ENCODE peak calls at places on chromosome X, in eight cellular contexts. J is Calu3; H is substantia nigra; Y is kidney; P is sciatic nerve; S is T-helper 1 cell; Z is activated CD4-positive, alpha-beta T cell treated with anti-CD3 and anti-CD28 coated beads, Interleukin-2, amount 10 ng/mL, durations not matched to agents 7 days and 5 days; O is NCI-H2107. L is an unnamed sample.

GRCh38 chrX:49179358-49179757 is 6.8 kb downstream of the PRICKLE3 start:
- DNase-seq in J (no peak), H (no peak), Y (no peak), P (no peak), S (no peak), Z (no peak), O (no peak), L (no peak)

GRCh38 chrX:115362334-115363095 is 73.0 kb downstream of the LUZP4 start:
- DNase-seq in J (no peak), H (no peak), Y (no peak), P (no peak), S (no peak), Z (no peak), O (no peak), L (no peak)

GRCh38 chrX:26788402-26788998 is 572.5 kb downstream of the MAGEB5 start:
- DNase-seq in J (no peak), H (no peak), Y (no peak), P (no peak), S (no peak), Z (no peak), O (no peak), L (no peak)

GRCh38 chrX:70446380-70447350 is 2.0 kb downstream of the DLG3 start:
- DNase-seq in J (no peak), H (no peak), Y (no peak), P (no peak), S (no peak), Z (no peak), O (no peak), L (no peak)

GRCh38 chrX:136684120-136684519 is 36.2 kb downstream of the CD40LG start:
- DNase-seq in J (no peak), H (no peak), Y (no peak), P (no peak), S (no peak), Z (no peak), O (no peak), L (no peak)

GRCh38 chrX:48957477-48957826 is at the start of gene OTUD5:
- DNase-seq in J (peak), H (peak), Y (peak), P (peak), S (peak), Z (no peak), O (peak), L (peak)

GRCh38 chrX:40167240-40168182 is 69.8 kb upstream of the BCOR start:
- DNase-seq in J (no peak), H (no peak), Y (no peak), P (peak), S (no peak), Z (no peak), O (no peak), L (no peak)

GRCh38 chrX:2242326-2242725 is 258.4 kb downstream of the DHRSX start:
- DNase-seq in J (no peak), H (no peak), Y (no peak), P (no peak), S (no peak), Z (no peak), O (no peak), L (no peak)

GRCh38 chrX:44580466-44580865 is 37.8 kb upstream of the FUNDC1 start:
- DNase-seq in J (peak), H (no peak), Y (no peak), P (no peak), S (no peak), Z (no peak), O (no peak), L (no peak)

GRCh38 chrX:17441965-17442364 is 67.0 kb downstream of the NHS start:
- DNase-seq in J (no peak), H (no peak), Y (no peak), P (no peak), S (no peak), Z (no peak), O (no peak), L (no peak)

GRCh38 chrX:130682990-130683389 is 220.0 kb downstream of the ENOX2 start:
- DNase-seq in J (no peak), H (no peak), Y (no peak), P (no peak), S (no peak), Z (no peak), O (no peak), L (no peak)

GRCh38 chrX:12949927-12950656 is 24.8 kb upstream of the TMSB4X start:
- DNase-seq in J (peak), H (peak), Y (peak), P (peak), S (peak), Z (peak), O (no peak), L (peak)

GRCh38 chrX:109922183-109922582 is 80.7 kb upstream of the TMEM164 start:
- DNase-seq in J (no peak), H (no peak), Y (no peak), P (no peak), S (no peak), Z (no peak), O (no peak), L (no peak)

GRCh38 chrX:83845397-83845796 is 15.5 kb upstream of the CYLC1 start:
- DNase-seq in J (peak), H (no peak), Y (no peak), P (no peak), S (no peak), Z (no peak), O (peak), L (peak)

GRCh38 chrX:130108647-130109428 is 1.5 kb downstream of the ELF4 start:
- DNase-seq in J (peak), H (no peak), Y (peak), P (no peak), S (no peak), Z (peak), O (no peak), L (peak)